ENCODE peak calls at places on chromosome 5, in seven cellular contexts. F is astrocyte, I is neuronal stem cell, G is transverse colon, N is IMR-90, T is colonic mucosa, Q is heart left ventricle. X is an unnamed sample. For H3K9me3, the result is how much of the 10 kb centered on the place peaks cover.

GRCh38 chr5:94785111-94785510 is 166.6 kb downstream of the SLF1 start:
- DNase-seq in F (peak), I (no peak), G (no peak), N (peak), T (no peak), Q (no peak), X (no peak)

GRCh38 chr5:96562614-96563013 is 99.6 kb upstream of the CAST start:
- DNase-seq in F (peak), I (no peak), G (no peak), N (peak), T (no peak), Q (no peak), X (no peak)

GRCh38 chr5:89878140-89878570 is 531.4 kb downstream of the CETN3 start:
- DNase-seq in F (peak), I (no peak), G (no peak), N (peak), T (no peak), Q (no peak), X (no peak)

GRCh38 chr5:57482671-57483106 is at the start of gene ACTBL2:
- DNase-seq in F (peak), I (no peak), G (no peak), N (peak), T (no peak), Q (no peak), X (no peak)

GRCh38 chr5:16888694-16889124 is 47.4 kb downstream of the MYO10 start:
- DNase-seq in F (no peak), I (no peak), G (no peak), N (peak), T (no peak), Q (no peak), X (no peak)

GRCh38 chr5:51495672-51496071 is 112.4 kb downstream of the ISL1 start:
- DNase-seq in F (peak), I (peak), G (no peak), N (peak), T (no peak), Q (no peak), X (no peak)

GRCh38 chr5:10355071-10355889 is 1.8 kb downstream of the MARCHF6 start:
- DNase-seq in F (peak), I (no peak), G (no peak), N (peak), T (no peak), Q (no peak), X (no peak)

GRCh38 chr5:16792278-16793275 is 143.5 kb downstream of the MYO10 start:
- DNase-seq in F (no peak), I (no peak), G (no peak), N (no peak), T (no peak), Q (no peak), X (no peak)

GRCh38 chr5:34916518-34916917 is 1.0 kb downstream of the BRIX1 start:
- DNase-seq in F (no peak), I (no peak), G (no peak), N (no peak), T (no peak), Q (no peak), X (no peak)

GRCh38 chr5:9766581-9766980 is 136.4 kb upstream of the TAS2R1 start:
- DNase-seq in F (peak), I (no peak), G (no peak), N (peak), T (no peak), Q (no peak), X (no peak)

GRCh38 chr5:174045470-174046025 is at the start of gene NSG2:
- DNase-seq in F (peak), I (peak), G (peak), N (peak), T (peak), Q (peak), X (no peak)

GRCh38 chr5:96729156-96729555 is 67.0 kb downstream of the CAST start:
- DNase-seq in F (no peak), I (no peak), G (no peak), N (no peak), T (no peak), Q (no peak), X (no peak)

GRCh38 chr5:15575566-15576195 is 75.7 kb downstream of the FBXL7 start:
- DNase-seq in F (no peak), I (no peak), G (no peak), N (peak), T (no peak), Q (no peak), X (no peak)

GRCh38 chr5:91206734-91207133 is 176.4 kb downstream of the ARRDC3 start:
- DNase-seq in F (peak), I (no peak), G (no peak), N (peak), T (no peak), Q (no peak), X (no peak)

GRCh38 chr5:96687812-96688453 is 25.8 kb downstream of the CAST start:
- DNase-seq in F (peak), I (no peak), G (no peak), N (peak), T (no peak), Q (no peak), X (no peak)

GRCh38 chr5:173515526-173515925 is 100.9 kb downstream of the BOD1 start:
- DNase-seq in F (peak), I (no peak), G (no peak), N (peak), T (no peak), Q (no peak), X (no peak)

GRCh38 chr5:169795311-169795710 is 158.2 kb downstream of the DOCK2 start:
- DNase-seq in F (no peak), I (no peak), G (no peak), N (no peak), T (no peak), Q (no peak), X (no peak)

GRCh38 chr5:96087939-96088338 is 126.3 kb upstream of the ELL2 start:
- DNase-seq in F (no peak), I (no peak), G (no peak), N (no peak), T (no peak), Q (no peak), X (no peak)

GRCh38 chr5:141420855-141421488 is at the start of gene PCDHGA11:
- DNase-seq in F (peak), I (no peak), G (no peak), N (peak), T (peak), Q (no peak), X (no peak)
- H3K9me3 ChIP-seq in F (half or more), I (half or more), G (half or more), N (half or more), T (under half), Q (under half), X (under half)

GRCh38 chr5:72596956-72597355 is 89.7 kb upstream of the ZNF366 start:
- DNase-seq in F (no peak), I (no peak), G (no peak), N (no peak), T (no peak), Q (no peak), X (no peak)
- H3K9me3 ChIP-seq in F (under half), I (under half), G (under half), N (under half), T (under half), Q (under half), X (under half)

DNA sequence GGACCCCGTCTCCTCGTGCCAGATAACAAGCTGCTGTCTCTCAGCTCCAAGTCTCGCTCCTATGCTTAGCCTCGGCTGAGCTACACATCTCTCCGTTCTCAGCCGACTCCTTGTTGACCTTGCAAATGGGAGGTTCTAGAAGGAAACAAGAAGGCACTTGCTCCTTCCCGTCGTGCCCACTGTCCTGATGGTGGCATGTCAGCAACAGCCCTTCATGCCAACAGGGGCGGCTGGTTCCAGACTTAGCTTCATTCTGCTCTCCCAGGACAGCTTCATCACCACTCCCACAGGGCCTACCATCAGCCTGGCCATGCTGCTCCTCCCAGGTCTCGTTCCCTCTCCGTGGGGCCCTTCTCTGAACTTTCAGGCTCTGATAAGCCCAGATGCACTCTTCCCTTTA is 13.0 kb upstream of the RASGEF1C start:
- DNase-seq in F (no peak), I (no peak), G (no peak), N (no peak), T (no peak), Q (no peak), X (no peak)
- H3K9me3 ChIP-seq in F (under half), I (under half), G (under half), N (under half), T (under half), Q (under half), X (under half)

DNA sequence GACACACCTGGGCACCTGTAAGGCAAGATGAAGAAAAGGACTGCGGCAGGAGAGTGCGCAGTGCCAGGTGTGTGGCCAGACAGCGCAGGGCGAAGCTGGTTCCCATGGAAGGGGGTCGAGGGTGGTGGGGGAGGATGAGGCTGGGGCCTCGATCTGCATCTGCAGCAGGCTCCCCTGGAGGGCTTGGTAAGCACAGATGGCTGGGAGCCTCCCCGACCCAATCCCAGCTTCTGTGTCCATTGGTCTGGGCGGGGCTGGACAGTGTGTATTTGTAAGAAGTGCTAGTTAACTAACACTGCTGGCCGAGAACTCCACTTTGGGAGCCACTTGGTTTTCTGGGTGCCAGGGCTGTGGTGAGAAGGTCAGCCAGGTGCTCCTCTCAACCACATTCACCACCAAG is 385.1 kb upstream of the IRX1 start:
- DNase-seq in F (no peak), I (no peak), G (no peak), N (no peak), T (no peak), Q (no peak), X (no peak)
- H3K9me3 ChIP-seq in F (under half), I (under half), G (under half), N (under half), T (under half), Q (under half), X (under half)

DNA sequence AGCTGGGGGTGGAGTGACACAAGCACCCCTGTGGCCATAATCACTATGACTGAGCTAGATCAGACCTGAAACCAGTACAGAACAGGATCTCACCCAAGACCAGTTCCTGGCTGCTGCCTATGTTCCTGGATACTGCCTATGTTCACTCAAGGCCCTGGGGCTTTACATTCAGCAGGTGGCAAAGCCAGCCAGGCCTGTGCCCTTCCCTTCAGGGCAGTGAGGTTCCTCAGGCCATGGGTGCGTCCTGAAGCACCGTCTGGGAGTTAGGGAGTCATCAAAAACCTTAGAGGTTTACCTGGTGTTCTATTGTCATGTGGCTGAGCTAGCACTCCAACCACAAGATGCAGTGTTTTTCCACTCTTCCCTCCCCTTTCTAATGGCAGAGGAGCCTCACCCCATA is 419.8 kb downstream of the TMEM232 start:
- DNase-seq in F (no peak), I (no peak), G (no peak), N (no peak), T (no peak), Q (no peak), X (no peak)
- H3K9me3 ChIP-seq in F (under half), I (under half), G (under half), N (under half), T (under half), Q (under half), X (under half)

GRCh38 chr5:107247427-107247826 is 423.3 kb downstream of the EFNA5 start:
- DNase-seq in F (no peak), I (no peak), G (no peak), N (peak), T (no peak), Q (no peak), X (no peak)

GRCh38 chr5:107241841-107242240 is 428.9 kb downstream of the EFNA5 start:
- DNase-seq in F (no peak), I (no peak), G (no peak), N (no peak), T (no peak), Q (no peak), X (no peak)

GRCh38 chr5:107242411-107242810 is 428.3 kb downstream of the EFNA5 start:
- DNase-seq in F (no peak), I (peak), G (no peak), N (no peak), T (no peak), Q (no peak), X (no peak)

GRCh38 chr5:107248065-107248695 is 422.6 kb downstream of the EFNA5 start:
- DNase-seq in F (no peak), I (peak), G (peak), N (peak), T (peak), Q (peak), X (no peak)

GRCh38 chr5:107242861-107243579 is 427.7 kb downstream of the EFNA5 start:
- DNase-seq in F (no peak), I (no peak), G (no peak), N (no peak), T (no peak), Q (no peak), X (no peak)
- H3K9me3 ChIP-seq in F (under half), I (under half), G (under half), N (under half), T (under half), Q (under half), X (under half)

DNA sequence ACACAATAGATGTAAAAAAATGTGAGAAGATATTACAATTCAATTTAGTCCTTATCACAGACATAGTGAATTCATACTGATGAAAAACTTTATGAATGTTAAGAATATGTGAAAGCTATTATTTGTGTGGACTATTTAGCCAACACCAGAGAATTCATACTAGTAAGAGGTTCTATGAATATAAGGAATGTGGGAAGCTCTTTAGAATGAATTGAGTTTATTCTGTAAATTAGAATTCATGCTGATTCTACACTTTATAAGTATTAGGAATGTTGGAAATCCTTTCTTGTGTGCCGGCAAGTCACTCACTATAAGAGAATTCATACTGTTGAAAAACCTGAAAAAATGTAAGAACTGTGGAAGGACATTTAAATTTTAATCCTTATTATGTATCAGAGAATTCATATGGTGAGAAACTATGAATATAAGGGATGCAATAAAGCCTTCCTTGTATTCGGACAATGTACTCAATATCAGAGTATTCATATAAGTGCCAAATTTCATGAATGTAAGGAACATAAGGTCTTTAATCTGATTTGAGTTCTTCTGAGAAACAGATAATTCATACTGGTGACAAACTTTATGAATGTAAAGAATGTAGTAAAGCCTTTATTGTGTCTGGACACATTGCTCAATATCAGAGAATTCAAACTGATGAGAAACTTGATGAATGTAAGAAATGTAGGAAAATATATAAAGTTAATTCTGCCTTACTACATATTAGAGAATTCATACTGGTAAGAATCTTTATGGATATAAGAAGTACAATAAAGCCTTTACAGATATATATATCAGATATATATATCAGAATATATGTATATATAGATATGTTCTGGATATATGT is 21.5 kb upstream of the PCDHA1 start:
- DNase-seq in F (peak), I (no peak), G (no peak), N (no peak), T (no peak), Q (no peak), X (no peak)
- H3K9me3 ChIP-seq in F (under half), I (under half), G (half or more), N (under half), T (under half), Q (under half), X (under half)

GRCh38 chr5:8766448-8766847 is 779.4 kb downstream of the SEMA5A start:
- DNase-seq in F (no peak), I (no peak), G (no peak), N (no peak), T (no peak), Q (no peak), X (no peak)
- H3K9me3 ChIP-seq in F (under half), I (under half), G (under half), N (under half), T (under half), Q (under half), X (under half)

DNA sequence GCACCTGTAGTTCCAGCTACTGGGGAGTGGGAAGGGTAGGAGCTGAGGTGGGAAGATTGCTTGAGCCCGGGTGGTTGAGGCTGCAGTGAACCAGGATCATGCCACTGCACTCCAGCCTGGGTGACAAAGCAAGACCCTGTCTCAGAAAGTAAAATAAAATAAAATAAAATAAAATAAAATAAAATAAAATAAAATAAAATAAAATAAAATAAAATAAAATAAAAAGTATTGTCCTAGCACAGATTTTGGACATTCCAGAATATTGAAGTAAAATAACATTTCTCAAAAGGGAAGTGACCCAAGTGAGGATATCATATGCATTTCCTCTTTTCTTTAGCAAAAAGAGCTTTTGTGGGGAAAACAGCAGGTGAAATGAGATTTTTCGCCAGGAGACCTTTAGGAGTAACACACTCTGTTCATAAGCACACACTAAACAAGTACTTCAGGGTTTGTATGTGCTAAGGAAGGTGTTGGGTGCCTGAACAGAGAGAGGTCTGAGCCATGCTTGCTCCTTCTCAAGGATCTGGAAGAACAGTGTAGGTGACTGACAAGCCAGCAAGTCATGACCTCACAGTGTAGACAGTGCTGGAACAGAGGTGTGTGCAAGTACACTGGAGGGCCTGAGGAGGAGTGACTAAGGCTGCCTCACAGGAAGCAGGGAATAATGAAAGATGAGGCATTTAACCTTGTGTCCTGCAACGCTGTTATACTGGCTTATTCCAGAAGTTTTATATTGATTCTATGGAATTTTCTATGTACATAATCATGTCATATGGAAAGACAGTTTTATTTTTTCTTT is 83.7 kb downstream of the TMEM174 start:
- DNase-seq in F (no peak), I (no peak), G (no peak), N (peak), T (no peak), Q (no peak), X (no peak)
- H3K9me3 ChIP-seq in F (under half), I (under half), G (under half), N (under half), T (under half), Q (under half), X (under half)

GRCh38 chr5:111384220-111384619 is 128.1 kb downstream of the STARD4 start:
- DNase-seq in F (no peak), I (no peak), G (no peak), N (no peak), T (no peak), Q (no peak), X (no peak)
- H3K9me3 ChIP-seq in F (under half), I (under half), G (under half), N (under half), T (under half), Q (under half), X (under half)

X was measured in T-helper 17 cell.